ENCODE peak calls at places on chromosome 6, in eight cellular contexts. G, T, A, J, C, P, L and V are unnamed samples.

GRCh38 chr6:16799279-16800193 is 38.3 kb upstream of the ATXN1 start:
- DNase-seq in G (no peak), T (no peak), A (peak; percentile 76), J (no peak), C (no peak), P (peak; percentile 77), L (no peak), V (no peak)

GRCh38 chr6:107075951-107076381 is 39.3 kb downstream of the BEND3 start:
- DNase-seq in G (no peak), T (no peak), A (peak; percentile 93), J (no peak), C (no peak), P (no peak), L (no peak), V (no peak)

GRCh38 chr6:119720160-119720559 is 370.6 kb upstream of the MAN1A1 start:
- DNase-seq in G (no peak), T (no peak), A (no peak), J (no peak), C (no peak), P (no peak), L (no peak), V (no peak)

GRCh38 chr6:130211697-130212096 is 11.1 kb downstream of the SAMD3 start:
- DNase-seq in G (no peak), T (no peak), A (no peak), J (no peak), C (no peak), P (no peak), L (no peak), V (no peak)

GRCh38 chr6:157982580-157983438 is 1.1 kb downstream of the SYNJ2 start:
- DNase-seq in G (no peak), T (no peak), A (no peak), J (no peak), C (no peak), P (no peak), L (no peak), V (no peak)

GRCh38 chr6:117399924-117400323 is 25.8 kb downstream of the ROS1 start:
- DNase-seq in G (no peak), T (no peak), A (no peak), J (no peak), C (no peak), P (peak; percentile 32), L (no peak), V (no peak)

GRCh38 chr6:62285612-62286469 is at the start of gene KHDRBS2:
- DNase-seq in G (no peak), T (peak; percentile 15), A (no peak), J (peak; percentile 56), C (peak; percentile 72), P (peak; percentile 34), L (peak; percentile 79), V (peak; percentile 91)

GRCh38 chr6:12572884-12573824 is 143.4 kb upstream of the PHACTR1 start:
- DNase-seq in G (no peak), T (no peak), A (no peak), J (no peak), C (no peak), P (peak; percentile 75), L (no peak), V (no peak)

GRCh38 chr6:42451146-42451594 is 556 bp downstream of the TRERF1 start:
- DNase-seq in G (no peak), T (no peak), A (no peak), J (no peak), C (no peak), P (no peak), L (no peak), V (no peak)

GRCh38 chr6:72418495-72418894 is 203.4 kb upstream of the KCNQ5 start:
- DNase-seq in G (peak; percentile 63), T (peak; percentile 93), A (no peak), J (no peak), C (no peak), P (peak; percentile 50), L (no peak), V (no peak)

GRCh38 chr6:37696841-37697735 is 595 bp downstream of the MDGA1 start:
- DNase-seq in G (no peak), T (no peak), A (no peak), J (no peak), C (no peak), P (no peak), L (peak; percentile 39), V (no peak)

GRCh38 chr6:141618180-141618581 is 514.5 kb upstream of the GJE1 start:
- DNase-seq in G (no peak), T (no peak), A (no peak), J (no peak), C (no peak), P (no peak), L (no peak), V (no peak)
- H3K4me3 ChIP-seq in G (no peak overlapping the region), T (no peak overlapping the region), A (no peak overlapping the region), J (no peak overlapping the region), C (no peak overlapping the region), P (no peak overlapping the region), L (no peak overlapping the region), V (no peak overlapping the region)

GRCh38 chr6:15544321-15544900 is 118.4 kb downstream of the DTNBP1 start:
- DNase-seq in G (no peak), T (no peak), A (no peak), J (no peak), C (no peak), P (no peak), L (no peak), V (no peak)

GRCh38 chr6:15539722-15540270 is 123.0 kb downstream of the DTNBP1 start:
- DNase-seq in G (no peak), T (no peak), A (no peak), J (no peak), C (no peak), P (peak; percentile 19), L (no peak), V (peak; percentile 35)

GRCh38 chr6:15547379-15547778 is 115.4 kb downstream of the DTNBP1 start:
- DNase-seq in G (no peak), T (no peak), A (no peak), J (no peak), C (no peak), P (no peak), L (no peak), V (no peak)

GRCh38 chr6:15546591-15546990 is 116.2 kb downstream of the DTNBP1 start:
- DNase-seq in G (no peak), T (no peak), A (no peak), J (no peak), C (no peak), P (peak; percentile 30), L (no peak), V (no peak)

GRCh38 chr6:15543262-15543917 is 119.4 kb downstream of the DTNBP1 start:
- DNase-seq in G (no peak), T (no peak), A (no peak), J (no peak), C (no peak), P (no peak), L (no peak), V (no peak)
- TF ChIP-seq CTCF in G (no peak), T (no peak), A (no peak), J (no peak), C (no peak), P (no peak), L (no peak), V (no peak)

DNA sequence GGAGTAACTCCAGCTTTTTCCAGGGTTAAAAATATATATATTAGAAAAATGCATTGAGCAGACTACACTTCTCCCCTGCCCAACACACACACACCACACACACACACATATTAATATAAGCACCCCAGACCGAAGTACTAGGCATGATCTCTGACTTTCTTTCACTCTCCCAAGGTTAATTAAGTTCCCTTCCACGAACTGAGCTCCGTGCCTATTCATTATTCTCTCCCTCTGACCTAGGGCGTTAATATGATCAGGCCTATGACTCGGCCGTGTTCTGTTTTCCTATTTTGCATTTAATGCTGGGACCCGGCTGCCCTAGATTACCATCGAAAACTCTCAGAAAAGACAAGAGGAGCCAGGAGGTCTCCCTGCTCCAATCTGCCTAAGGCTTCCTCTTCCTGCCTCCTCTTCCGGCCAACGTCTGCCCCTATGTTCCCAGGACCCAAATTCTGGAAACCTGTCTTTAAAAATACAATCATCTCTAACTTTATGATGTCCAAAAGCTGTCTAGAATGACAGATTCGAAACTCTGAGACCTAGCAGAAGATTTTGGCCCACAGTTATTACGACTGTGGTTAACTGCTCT is 6.1 kb upstream of the POU3F2 start:
- DNase-seq in G (no peak), T (no peak), A (no peak), J (no peak), C (no peak), P (no peak), L (no peak), V (no peak)
- H3K4me3 ChIP-seq in G (no peak overlapping the region), T (no peak overlapping the region), A (no peak overlapping the region), J (peak overlapping the region; percentile 39), C (no peak overlapping the region), P (no peak overlapping the region), L (no peak overlapping the region), V (no peak overlapping the region)

GRCh38 chr6:25042599-25042936 is 106.8 kb upstream of the RIPOR2 start:
- DNase-seq in G (no peak), T (no peak), A (no peak), J (no peak), C (no peak), P (no peak), L (no peak), V (no peak)
- TF ChIP-seq CTCF in G (no peak), T (no peak), A (peak; percentile 22), J (no peak), C (no peak), P (peak; percentile 23), L (no peak), V (no peak)

GRCh38 chr6:30826961-30827342 is 57.4 kb upstream of the DDR1 start:
- DNase-seq in G (no peak), T (peak; percentile 33), A (no peak), J (no peak), C (no peak), P (peak; percentile 87), L (peak; percentile 52), V (no peak)

GRCh38 chr6:30830438-30830837 is 53.9 kb upstream of the DDR1 start:
- DNase-seq in G (no peak), T (no peak), A (no peak), J (no peak), C (no peak), P (no peak), L (no peak), V (no peak)

GRCh38 chr6:30828027-30828962 is 56.0 kb upstream of the DDR1 start:
- DNase-seq in G (peak; percentile 70), T (peak; percentile 88), A (peak; percentile 71), J (peak; percentile 78), C (peak; percentile 89), P (peak; percentile 92), L (peak; percentile 87), V (peak; percentile 87)

GRCh38 chr6:30829639-30830250 is 54.6 kb upstream of the DDR1 start:
- DNase-seq in G (no peak), T (peak; percentile 32), A (no peak), J (no peak), C (no peak), P (no peak), L (no peak), V (no peak)

GRCh38 chr6:30829016-30829415 is 55.3 kb upstream of the DDR1 start:
- DNase-seq in G (no peak), T (no peak), A (no peak), J (no peak), C (no peak), P (no peak), L (no peak), V (no peak)
- H3K4me3 ChIP-seq in G (no peak overlapping the region), T (no peak overlapping the region), A (no peak overlapping the region), J (no peak overlapping the region), C (no peak overlapping the region), P (no peak overlapping the region), L (no peak overlapping the region), V (no peak overlapping the region)